ENCODE peak calls at places on chromosomes 1 and 21, in five cellular contexts. C is HEK293T, M is NT2/D1, K is HepG2, N is GM12878. B is an unnamed sample.

GRCh38 chr1:90044346-90044745 is 49.4 kb downstream of the ZNF326 start:
- DNase-seq in C (no peak), N (no peak), M (no peak), K (no peak), B (no peak)

GRCh38 chr1:11519629-11520031 is 40.7 kb downstream of the DISP3 start:
- DNase-seq in M (no peak), C (no peak), K (no peak), N (no peak), B (no peak)

GRCh38 chr1:231929311-231929710 is 302.7 kb downstream of the DISC1 start:
- DNase-seq in C (no peak), M (peak; percentile 5), N (no peak), K (no peak), B (no peak)

GRCh38 chr21:41230530-41230929 is 62.6 kb downstream of the BACE2 start:
- DNase-seq in C (no peak), K (no peak), N (no peak), M (no peak), B (no peak)

GRCh38 chr1:200641175-200641489 is 20.6 kb upstream of the KIF14 start:
- DNase-seq in C (no peak), K (no peak), M (no peak), N (no peak), B (no peak)

GRCh38 chr21:33760641-33761103 is 118.4 kb downstream of the ITSN1 start:
- DNase-seq in N (no peak), K (no peak), M (no peak), C (no peak), B (no peak)

GRCh38 chr21:44834951-44835646 is 17.2 kb upstream of the SUMO3 start:
- DNase-seq in C (no peak), M (no peak), N (no peak), K (no peak), B (no peak)

GRCh38 chr1:209500993-209501392 is 82.5 kb upstream of the CAMK1G start:
- DNase-seq in M (no peak), K (no peak), N (no peak), C (no peak), B (no peak)

GRCh38 chr1:10867138-10867721 is 70.8 kb upstream of the CASZ1 start:
- DNase-seq in M (no peak), N (no peak), K (no peak), C (peak; percentile 89), B (peak; percentile 90)

DNA sequence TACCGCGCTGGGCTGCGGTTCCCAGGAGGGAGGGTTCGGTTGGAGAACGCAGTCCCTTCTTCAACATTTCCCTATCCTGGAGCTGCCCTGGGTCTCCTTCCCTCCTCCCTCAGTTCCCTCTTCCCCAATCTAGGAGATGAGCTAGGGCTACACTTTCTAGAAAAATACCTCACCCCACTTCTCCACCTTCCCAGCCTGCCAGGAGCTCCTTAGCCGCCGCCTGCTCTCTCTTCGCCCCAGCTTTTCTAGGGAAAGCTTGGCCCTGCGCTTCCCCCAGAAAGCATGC is 484 bp upstream of the ADAMTS1 start:
- DNase-seq in N (no peak), C (no peak), M (no peak), K (no peak), B (no peak)
- TF ChIP-seq SUZ12 in N (no peak), C (no peak), M (no peak), K (no peak), B (no peak)

GRCh38 chr1:52970149-52970548 is 43.1 kb downstream of the SCP2 start:
- DNase-seq in N (no peak), C (peak; percentile 14), M (no peak), K (peak; percentile 44), B (no peak)

GRCh38 chr1:52963101-52963500 is 36.0 kb downstream of the SCP2 start:
- DNase-seq in N (no peak), C (no peak), M (no peak), K (no peak), B (no peak)

GRCh38 chr1:52967666-52968065 is 40.6 kb downstream of the SCP2 start:
- DNase-seq in K (no peak), N (no peak), C (no peak), M (no peak), B (no peak)
- TF ChIP-seq SUZ12 in K (no peak), N (no peak), C (no peak), M (no peak), B (no peak)

DNA sequence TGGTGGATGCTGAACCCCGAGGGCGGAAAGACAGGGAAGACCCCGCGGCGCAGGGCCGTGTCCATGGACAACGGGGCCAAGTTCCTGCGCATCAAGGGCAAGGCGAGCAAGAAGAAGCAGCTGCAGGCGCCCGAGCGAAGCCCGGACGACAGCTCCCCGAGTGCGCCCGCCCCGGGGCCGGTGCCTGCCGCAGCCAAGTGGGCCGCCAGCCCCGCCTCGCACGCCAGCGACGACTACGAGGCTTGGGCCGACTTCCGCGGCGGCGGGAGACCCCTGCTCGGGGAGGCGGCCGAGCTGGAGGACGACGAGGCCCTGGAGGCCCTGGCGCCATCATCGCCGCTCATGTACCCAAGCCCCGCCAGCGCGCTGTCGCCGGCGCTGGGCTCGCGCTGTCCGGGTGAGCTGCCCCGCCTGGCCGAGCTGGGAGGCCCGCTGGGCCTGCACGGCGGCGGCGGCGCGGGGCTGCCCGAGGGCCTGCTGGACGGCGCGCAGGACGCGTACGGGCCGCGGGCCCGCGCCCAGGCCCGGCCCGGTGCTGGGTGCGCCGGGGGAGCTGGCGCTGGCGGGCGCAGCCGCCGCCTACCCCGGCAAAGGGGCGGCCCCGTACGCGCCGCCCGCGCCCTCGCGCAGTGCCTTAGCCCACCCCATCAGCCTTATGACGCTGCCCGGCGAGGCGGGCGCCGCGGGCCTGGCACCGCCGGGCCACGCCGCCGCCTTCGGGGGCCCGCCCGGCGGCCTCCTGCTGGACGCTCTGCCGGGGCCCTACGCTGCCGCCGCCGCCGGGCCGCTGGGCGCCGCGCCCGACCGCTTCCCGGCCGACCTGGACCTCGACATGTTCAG is 20.7 kb downstream of the FOXO6 start:
- DNase-seq in M (no peak), N (no peak), C (no peak), K (no peak), B (no peak)
- TF ChIP-seq SUZ12 in M (no peak), N (peak; percentile 92), C (no peak), K (no peak), B (no peak)

GRCh38 chr1:229192851-229193250 is 78.1 kb upstream of the RAB4A start:
- DNase-seq in K (no peak), M (no peak), N (no peak), C (no peak), B (no peak)
- TF ChIP-seq SUZ12 in K (no peak), M (no peak), N (no peak), C (no peak), B (no peak)

GRCh38 chr1:59062743-59063142 is 234.2 kb upstream of the FGGY start:
- DNase-seq in M (no peak), C (no peak), K (no peak), N (no peak), B (no peak)
- TF ChIP-seq SUZ12 in M (no peak), C (no peak), K (no peak), N (no peak), B (no peak)